ENCODE peak calls at places on chromosomes 5 and 9, in seven cellular contexts. G, M, K, E, W, P and A are unnamed samples.

GRCh38 chr5:8633706-8634105 is 764.8 kb downstream of the MTRR start:
- DNase-seq in G (no peak), P (no peak), W (peak; percentile 37), K (no peak), M (no peak), E (no peak), A (no peak)

GRCh38 chr5:150044334-150044681 is 42.0 kb downstream of the CSF1R start:
- DNase-seq in G (no peak), K (no peak), P (no peak), M (no peak), E (no peak), W (peak; percentile 86), A (no peak)

GRCh38 chr5:118990582-118990981 is 2.2 kb upstream of the DTWD2 start:
- DNase-seq in P (no peak), E (no peak), W (no peak), K (no peak), M (no peak), G (no peak), A (no peak)

GRCh38 chr5:99099691-99100090 is 170.9 kb upstream of the CHD1 start:
- DNase-seq in E (no peak), P (no peak), G (no peak), K (no peak), W (no peak), M (no peak), A (no peak)

GRCh38 chr9:99818439-99818992 is 3.2 kb upstream of the NR4A3 start:
- DNase-seq in G (no peak), P (no peak), W (no peak), K (no peak), M (no peak), E (no peak), A (no peak)

GRCh38 chr9:73981405-73981804 is 515.7 kb upstream of the RORB start:
- DNase-seq in W (no peak), K (no peak), G (no peak), E (no peak), M (no peak), P (no peak), A (no peak)

GRCh38 chr9:70817306-70817705 is 304.1 kb downstream of the TRPM3 start:
- DNase-seq in G (no peak), K (no peak), M (no peak), P (no peak), E (no peak), W (no peak), A (no peak)

GRCh38 chr9:88280816-88281382 is 107.3 kb upstream of the SPIN1 start:
- DNase-seq in W (peak; percentile 76), E (no peak), K (no peak), G (no peak), M (no peak), P (no peak), A (no peak)

GRCh38 chr9:136138566-136138965 is 19.9 kb upstream of the TMEM250 start:
- DNase-seq in W (no peak), M (no peak), P (no peak), G (no peak), E (no peak), K (peak; percentile 24), A (no peak)

GRCh38 chr9:99782962-99783718 is 38.5 kb upstream of the NR4A3 start:
- DNase-seq in E (no peak), W (no peak), P (no peak), G (no peak), M (no peak), K (peak; percentile 19), A (no peak)

GRCh38 chr5:171801-172331 is 19.4 kb upstream of the LRRC14B start:
- DNase-seq in K (no peak), P (no peak), G (no peak), W (no peak), M (peak; percentile 60), E (no peak), A (no peak)

GRCh38 chr5:180366303-180366702 is 13.2 kb upstream of the GFPT2 start:
- DNase-seq in W (no peak), P (no peak), G (no peak), K (no peak), M (no peak), E (no peak), A (peak; percentile 19)

GRCh38 chr5:99646011-99646647 is 717.3 kb upstream of the CHD1 start:
- DNase-seq in P (no peak), E (no peak), G (no peak), W (no peak), K (no peak), M (no peak), A (no peak)

GRCh38 chr9:129278391-129279237 is 100.6 kb upstream of the IER5L start:
- DNase-seq in E (peak; percentile 65), P (no peak), G (peak; percentile 14), K (peak; percentile 9), W (no peak), M (no peak), A (peak; percentile 60)

GRCh38 chr9:112380771-112381181 is 868 bp downstream of the HSDL2 start:
- DNase-seq in K (no peak), E (no peak), W (peak; percentile 29), G (no peak), M (no peak), P (no peak), A (no peak)

GRCh38 chr5:141763526-141763925 is 81.5 kb upstream of the ARAP3 start:
- DNase-seq in K (no peak), W (no peak), G (no peak), P (no peak), E (no peak), M (no peak), A (no peak)

GRCh38 chr9:117744856-117745389 is 40.7 kb downstream of the TLR4 start:
- DNase-seq in E (no peak), K (no peak), W (no peak), M (no peak), G (no peak), P (no peak), A (no peak)

GRCh38 chr9:127124091-127124490 is 1.7 kb upstream of the ANGPTL2 start:
- DNase-seq in K (no peak), W (no peak), M (no peak), G (no peak), P (no peak), E (no peak), A (no peak)

GRCh38 chr5:158676642-158677489 is 422.9 kb downstream of the EBF1 start:
- DNase-seq in G (no peak), K (peak; percentile 59), P (no peak), M (no peak), W (no peak), E (no peak), A (no peak)

GRCh38 chr9:21357479-21358290 is 7.0 kb upstream of the IFNA6 start:
- DNase-seq in E (no peak), K (no peak), P (no peak), M (no peak), W (no peak), G (no peak), A (no peak)

GRCh38 chr5:13359326-13359725 is 585.2 kb downstream of the DNAH5 start:
- DNase-seq in P (no peak), M (no peak), W (peak; percentile 45), G (no peak), E (no peak), K (no peak), A (no peak)

GRCh38 chr9:122159026-122159924 is at the start of the genes MORN5 and NDUFA8:
- DNase-seq in G (peak; percentile 98), W (peak; percentile 95), M (peak; percentile 97), K (peak; percentile 91), E (peak; percentile 97), P (peak; percentile 64), A (peak; percentile 96)
- TF ChIP-seq POLR2A in G (peak; percentile 77), W (peak; percentile 47), M (peak; percentile 57), K (peak; percentile 82), E (no peak), P (no peak), A (no peak)

GRCh38 chr5:142861011-142861410 is 90.8 kb downstream of the ARHGAP26 start:
- DNase-seq in E (no peak), P (no peak), K (no peak), G (no peak), M (no peak), W (no peak), A (no peak)

GRCh38 chr5:142865631-142866030 is 95.5 kb downstream of the ARHGAP26 start:
- DNase-seq in G (no peak), E (no peak), P (no peak), M (no peak), W (no peak), K (no peak), A (no peak)

GRCh38 chr5:142864293-142865260 is 94.4 kb downstream of the ARHGAP26 start:
- DNase-seq in M (no peak), P (no peak), E (peak; percentile 87), G (no peak), W (no peak), K (no peak), A (no peak)

GRCh38 chr5:142862585-142862984 is 92.4 kb downstream of the ARHGAP26 start:
- DNase-seq in W (no peak), P (no peak), G (peak; percentile 45), E (no peak), K (no peak), M (no peak), A (no peak)

DNA sequence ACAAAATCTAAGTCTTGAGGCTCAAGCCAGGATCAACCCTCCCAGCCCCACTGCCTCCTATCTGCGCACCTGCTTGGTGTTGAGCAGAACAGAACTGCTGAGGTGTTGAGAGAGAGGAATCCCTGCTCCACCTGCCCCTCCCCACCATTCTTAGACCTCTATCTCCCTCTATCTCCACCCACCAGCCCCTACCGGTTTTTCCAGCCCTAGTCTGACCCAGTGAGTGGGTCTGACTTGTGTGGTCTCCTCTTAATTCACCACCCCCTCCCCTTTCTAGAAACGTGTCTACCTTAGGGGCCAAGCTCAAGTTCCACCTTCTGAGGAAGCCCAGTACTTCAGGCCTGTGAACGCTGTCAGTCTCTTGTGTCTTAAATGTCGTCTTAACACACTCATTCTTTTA is 93.7 kb downstream of the ARHGAP26 start:
- DNase-seq in M (no peak), E (no peak), P (no peak), W (no peak), G (no peak), K (no peak), A (no peak)
- H3K4me1 ChIP-seq in M (no peaks in the 10 kb centered on the region), E (peaks cover 98% of the 10 kb centered on the region), P (peaks cover 5% of the 10 kb centered on the region), W (peaks cover 2% of the 10 kb centered on the region), G (no peaks in the 10 kb centered on the region), K (no peaks in the 10 kb centered on the region), A (no peaks in the 10 kb centered on the region)

DNA sequence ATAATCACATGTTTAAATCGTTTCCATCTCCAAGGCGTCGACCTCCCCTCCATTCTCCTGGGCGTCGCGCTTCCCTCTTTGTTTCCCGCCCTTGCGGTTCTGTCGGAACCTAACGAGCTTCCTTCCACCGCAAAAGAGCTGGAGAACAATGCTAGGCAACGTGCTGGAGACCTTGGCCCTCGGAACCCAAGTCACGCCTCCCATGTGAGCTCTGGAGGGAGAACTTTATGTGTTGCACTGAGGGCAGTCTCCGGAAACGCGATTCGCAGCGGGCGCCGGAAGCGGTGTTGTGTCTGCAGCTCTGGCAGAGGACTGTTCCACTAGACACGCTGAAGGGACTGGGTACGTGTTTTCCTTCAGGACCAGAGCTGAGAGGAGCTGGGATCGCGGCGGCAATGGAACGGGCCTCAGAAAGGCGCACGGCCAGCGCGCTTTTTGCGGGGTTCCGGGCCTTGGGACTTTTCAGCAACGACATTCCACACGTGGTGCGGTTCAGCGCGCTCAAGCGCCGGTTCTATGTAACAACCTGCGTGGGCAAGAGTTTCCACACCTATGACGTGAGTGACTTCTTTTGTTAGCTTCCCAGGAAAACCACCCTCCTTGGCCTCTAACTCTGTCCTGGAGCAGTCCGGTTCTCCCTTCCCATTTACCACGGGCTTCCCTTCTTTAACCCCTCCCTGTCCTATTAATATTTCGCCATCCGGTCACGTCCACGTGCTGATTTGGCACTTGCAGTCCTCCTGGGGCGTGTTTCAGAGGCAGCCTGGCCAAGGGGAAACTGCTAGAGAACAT is at the start of gene WDR36:
- DNase-seq in G (peak; percentile 88), W (peak; percentile 92), P (peak; percentile 47), E (peak; percentile 89), K (peak; percentile 84), M (peak; percentile 86), A (peak; percentile 86)
- TF ChIP-seq POLR2A in G (peak; percentile 46), W (peak; percentile 68), P (no peak), E (no peak), K (no peak), M (peak; percentile 39), A (no peak)

GRCh38 chr5:73637565-73637964 is 11.6 kb downstream of the ARHGEF28 start:
- DNase-seq in E (no peak), M (no peak), G (no peak), K (no peak), W (no peak), P (no peak), A (no peak)
- H3K4me1 ChIP-seq in E (peaks cover 46% of the 10 kb centered on the region), M (peaks cover 7% of the 10 kb centered on the region), G (no peaks in the 10 kb centered on the region), K (no peaks in the 10 kb centered on the region), W (peaks cover 11% of the 10 kb centered on the region), P (no peaks in the 10 kb centered on the region), A (no peaks in the 10 kb centered on the region)